ENCODE peak calls at places on chromosomes 2 and 18, in seven cellular contexts. One of them, this sample, is unnamed.

GRCh38 chr2:70981421-70981820 is 3.0 kb downstream of the ANKRD53 start:
- DNase-seq in activated naive CD4-positive, alpha-beta T cell treated with anti-CD3 and anti-CD28 coated beads, Interleukin-2, amount 50 U/mL, for 72 hours: no peak
- DNase-seq in H54: no peak
- DNase-seq in left colon: peak; percentile 4
- DNase-seq in NCI-H460: no peak
- DNase-seq in heart right ventricle: no peak
- DNase-seq in ELR: no peak
- DNase-seq in this sample: no peak

GRCh38 chr2:173472112-173472511 is 117.4 kb downstream of the CDCA7 start:
- DNase-seq in activated naive CD4-positive, alpha-beta T cell treated with anti-CD3 and anti-CD28 coated beads, Interleukin-2, amount 50 U/mL, for 72 hours: no peak
- DNase-seq in H54: no peak
- DNase-seq in left colon: no peak
- DNase-seq in NCI-H460: no peak
- DNase-seq in heart right ventricle: no peak
- DNase-seq in ELR: no peak
- DNase-seq in this sample: no peak

GRCh38 chr18:12410121-12410520 is 2.4 kb downstream of the PRELID3A start:
- DNase-seq in activated naive CD4-positive, alpha-beta T cell treated with anti-CD3 and anti-CD28 coated beads, Interleukin-2, amount 50 U/mL, for 72 hours: no peak
- DNase-seq in H54: no peak
- DNase-seq in left colon: no peak
- DNase-seq in NCI-H460: no peak
- DNase-seq in heart right ventricle: no peak
- DNase-seq in ELR: no peak
- DNase-seq in this sample: peak; percentile 25

GRCh38 chr2:64686283-64686956 is 32.7 kb upstream of the SERTAD2 start:
- DNase-seq in activated naive CD4-positive, alpha-beta T cell treated with anti-CD3 and anti-CD28 coated beads, Interleukin-2, amount 50 U/mL, for 72 hours: no peak
- DNase-seq in H54: no peak
- DNase-seq in left colon: no peak
- DNase-seq in NCI-H460: no peak
- DNase-seq in heart right ventricle: no peak
- DNase-seq in ELR: peak; percentile 38
- DNase-seq in this sample: no peak

GRCh38 chr18:9008203-9008708 is 94.2 kb upstream of the NDUFV2 start:
- DNase-seq in activated naive CD4-positive, alpha-beta T cell treated with anti-CD3 and anti-CD28 coated beads, Interleukin-2, amount 50 U/mL, for 72 hours: no peak
- DNase-seq in H54: no peak
- DNase-seq in left colon: no peak
- DNase-seq in NCI-H460: no peak
- DNase-seq in heart right ventricle: no peak
- DNase-seq in ELR: no peak
- DNase-seq in this sample: no peak

GRCh38 chr18:65523461-65523860 is 227.4 kb upstream of the CDH7 start:
- DNase-seq in activated naive CD4-positive, alpha-beta T cell treated with anti-CD3 and anti-CD28 coated beads, Interleukin-2, amount 50 U/mL, for 72 hours: no peak
- DNase-seq in H54: no peak
- DNase-seq in left colon: no peak
- DNase-seq in NCI-H460: no peak
- DNase-seq in heart right ventricle: no peak
- DNase-seq in ELR: no peak
- DNase-seq in this sample: no peak

GRCh38 chr2:100321181-100321880 is 970 bp downstream of the LONRF2 start:
- DNase-seq in activated naive CD4-positive, alpha-beta T cell treated with anti-CD3 and anti-CD28 coated beads, Interleukin-2, amount 50 U/mL, for 72 hours: peak; percentile 33
- DNase-seq in H54: peak; percentile 45
- DNase-seq in left colon: no peak
- DNase-seq in NCI-H460: no peak
- DNase-seq in heart right ventricle: peak; percentile 31
- DNase-seq in ELR: peak; percentile 19
- DNase-seq in this sample: peak; percentile 30

GRCh38 chr2:167988296-167988695 is 259.1 kb downstream of the STK39 start:
- DNase-seq in activated naive CD4-positive, alpha-beta T cell treated with anti-CD3 and anti-CD28 coated beads, Interleukin-2, amount 50 U/mL, for 72 hours: no peak
- DNase-seq in H54: no peak
- DNase-seq in left colon: no peak
- DNase-seq in NCI-H460: no peak
- DNase-seq in heart right ventricle: no peak
- DNase-seq in ELR: no peak
- DNase-seq in this sample: peak; percentile 6

GRCh38 chr2:43831438-43832294 is 7.0 kb downstream of the ABCG5 start:
- DNase-seq in activated naive CD4-positive, alpha-beta T cell treated with anti-CD3 and anti-CD28 coated beads, Interleukin-2, amount 50 U/mL, for 72 hours: no peak
- DNase-seq in H54: no peak
- DNase-seq in left colon: no peak
- DNase-seq in NCI-H460: no peak
- DNase-seq in heart right ventricle: no peak
- DNase-seq in ELR: no peak
- DNase-seq in this sample: no peak

GRCh38 chr2:207734636-207735512 is 23.4 kb downstream of the CCNYL1 start:
- DNase-seq in activated naive CD4-positive, alpha-beta T cell treated with anti-CD3 and anti-CD28 coated beads, Interleukin-2, amount 50 U/mL, for 72 hours: no peak
- DNase-seq in H54: no peak
- DNase-seq in left colon: no peak
- DNase-seq in NCI-H460: no peak
- DNase-seq in heart right ventricle: no peak
- DNase-seq in ELR: no peak
- DNase-seq in this sample: no peak

GRCh38 chr18:63981719-63982118 is 11.8 kb downstream of the SERPINB8 start:
- DNase-seq in activated naive CD4-positive, alpha-beta T cell treated with anti-CD3 and anti-CD28 coated beads, Interleukin-2, amount 50 U/mL, for 72 hours: no peak
- DNase-seq in H54: no peak
- DNase-seq in left colon: no peak
- DNase-seq in NCI-H460: no peak
- DNase-seq in heart right ventricle: no peak
- DNase-seq in ELR: no peak
- DNase-seq in this sample: no peak

GRCh38 chr2:3280197-3280596 is 97.4 kb downstream of the EIPR1 start:
- DNase-seq in activated naive CD4-positive, alpha-beta T cell treated with anti-CD3 and anti-CD28 coated beads, Interleukin-2, amount 50 U/mL, for 72 hours: no peak
- DNase-seq in H54: no peak
- DNase-seq in left colon: no peak
- DNase-seq in NCI-H460: no peak
- DNase-seq in heart right ventricle: no peak
- DNase-seq in ELR: no peak
- DNase-seq in this sample: no peak

GRCh38 chr18:63963610-63964256 is 6.1 kb upstream of the SERPINB8 start:
- DNase-seq in activated naive CD4-positive, alpha-beta T cell treated with anti-CD3 and anti-CD28 coated beads, Interleukin-2, amount 50 U/mL, for 72 hours: peak; percentile 28
- DNase-seq in H54: no peak
- DNase-seq in left colon: peak; percentile 86
- DNase-seq in NCI-H460: peak; percentile 41
- DNase-seq in heart right ventricle: no peak
- DNase-seq in ELR: peak; percentile 83
- DNase-seq in this sample: peak; percentile 52

GRCh38 chr2:130371723-130372054 is 15.8 kb downstream of the PTPN18 start:
- DNase-seq in activated naive CD4-positive, alpha-beta T cell treated with anti-CD3 and anti-CD28 coated beads, Interleukin-2, amount 50 U/mL, for 72 hours: no peak
- DNase-seq in H54: no peak
- DNase-seq in left colon: no peak
- DNase-seq in NCI-H460: peak; percentile 29
- DNase-seq in heart right ventricle: no peak
- DNase-seq in ELR: no peak
- DNase-seq in this sample: peak; percentile 40

GRCh38 chr18:49764032-49764431 is 49.3 kb downstream of the ACAA2 start:
- DNase-seq in activated naive CD4-positive, alpha-beta T cell treated with anti-CD3 and anti-CD28 coated beads, Interleukin-2, amount 50 U/mL, for 72 hours: no peak
- DNase-seq in H54: no peak
- DNase-seq in left colon: no peak
- DNase-seq in NCI-H460: no peak
- DNase-seq in heart right ventricle: no peak
- DNase-seq in ELR: no peak
- DNase-seq in this sample: no peak

GRCh38 chr2:237475704-237476107 is 11.3 kb upstream of the MLPH start:
- DNase-seq in activated naive CD4-positive, alpha-beta T cell treated with anti-CD3 and anti-CD28 coated beads, Interleukin-2, amount 50 U/mL, for 72 hours: peak; percentile 43
- DNase-seq in H54: peak; percentile 71
- DNase-seq in left colon: no peak
- DNase-seq in NCI-H460: no peak
- DNase-seq in heart right ventricle: no peak
- DNase-seq in ELR: peak; percentile 97
- DNase-seq in this sample: peak; percentile 72

GRCh38 chr2:103788346-103788745 is 1026.5 kb downstream of the TMEM182 start:
- DNase-seq in activated naive CD4-positive, alpha-beta T cell treated with anti-CD3 and anti-CD28 coated beads, Interleukin-2, amount 50 U/mL, for 72 hours: no peak
- DNase-seq in H54: no peak
- DNase-seq in left colon: no peak
- DNase-seq in NCI-H460: no peak
- DNase-seq in heart right ventricle: no peak
- DNase-seq in ELR: no peak
- DNase-seq in this sample: no peak

GRCh38 chr2:197204855-197205254 is 105.7 kb downstream of the ANKRD44 start:
- DNase-seq in activated naive CD4-positive, alpha-beta T cell treated with anti-CD3 and anti-CD28 coated beads, Interleukin-2, amount 50 U/mL, for 72 hours: no peak
- DNase-seq in H54: no peak
- DNase-seq in left colon: no peak
- DNase-seq in NCI-H460: no peak
- DNase-seq in heart right ventricle: no peak
- DNase-seq in ELR: no peak
- DNase-seq in this sample: no peak

This sample was measured in AG08395.